ENCODE peak calls at places on chromosomes 3 and 15, in seven cellular contexts. One of them, this sample, is unnamed.

GRCh38 chr3:12658593-12659058 is 5.3 kb downstream of the RAF1 start:
- ATAC-seq in right cardiac atrium: no peak
- ATAC-seq in activated naive CD8-positive, alpha-beta T cell treated with anti-CD3 and anti-CD28 coated beads, Interleukin-2, amount 10 ng/mL, durations not matched to agents 7 days and 5 days: no peak
- ATAC-seq in sciatic nerve: no peak
- ATAC-seq in T-helper 17 cell: no peak
- ATAC-seq in RWPE2: peak
- ATAC-seq in left cardiac atrium: no peak
- ATAC-seq in this sample: peak

GRCh38 chr15:29917600-29918597 is 95.6 kb upstream of the TJP1 start:
- ATAC-seq in right cardiac atrium: no peak
- ATAC-seq in activated naive CD8-positive, alpha-beta T cell treated with anti-CD3 and anti-CD28 coated beads, Interleukin-2, amount 10 ng/mL, durations not matched to agents 7 days and 5 days: no peak
- ATAC-seq in sciatic nerve: no peak
- ATAC-seq in T-helper 17 cell: no peak
- ATAC-seq in RWPE2: no peak
- ATAC-seq in left cardiac atrium: no peak
- ATAC-seq in this sample: no peak

GRCh38 chr3:73520931-73521461 is 103.7 kb downstream of the PDZRN3 start:
- ATAC-seq in right cardiac atrium: peak
- ATAC-seq in activated naive CD8-positive, alpha-beta T cell treated with anti-CD3 and anti-CD28 coated beads, Interleukin-2, amount 10 ng/mL, durations not matched to agents 7 days and 5 days: no peak
- ATAC-seq in sciatic nerve: peak
- ATAC-seq in T-helper 17 cell: no peak
- ATAC-seq in RWPE2: no peak
- ATAC-seq in left cardiac atrium: peak
- ATAC-seq in this sample: peak

GRCh38 chr3:35639251-35640185 is at the start of gene ARPP21:
- ATAC-seq in right cardiac atrium: peak
- ATAC-seq in activated naive CD8-positive, alpha-beta T cell treated with anti-CD3 and anti-CD28 coated beads, Interleukin-2, amount 10 ng/mL, durations not matched to agents 7 days and 5 days: peak
- ATAC-seq in sciatic nerve: peak
- ATAC-seq in T-helper 17 cell: no peak
- ATAC-seq in RWPE2: peak
- ATAC-seq in left cardiac atrium: peak
- ATAC-seq in this sample: peak

GRCh38 chr15:74173545-74174215 is at the start of gene ISLR:
- ATAC-seq in right cardiac atrium: peak
- ATAC-seq in activated naive CD8-positive, alpha-beta T cell treated with anti-CD3 and anti-CD28 coated beads, Interleukin-2, amount 10 ng/mL, durations not matched to agents 7 days and 5 days: no peak
- ATAC-seq in sciatic nerve: peak
- ATAC-seq in T-helper 17 cell: no peak
- ATAC-seq in RWPE2: no peak
- ATAC-seq in left cardiac atrium: peak
- ATAC-seq in this sample: peak

GRCh38 chr3:149850787-149851582 is 38.0 kb downstream of the RNF13 start:
- ATAC-seq in right cardiac atrium: no peak
- ATAC-seq in activated naive CD8-positive, alpha-beta T cell treated with anti-CD3 and anti-CD28 coated beads, Interleukin-2, amount 10 ng/mL, durations not matched to agents 7 days and 5 days: no peak
- ATAC-seq in sciatic nerve: no peak
- ATAC-seq in T-helper 17 cell: no peak
- ATAC-seq in RWPE2: no peak
- ATAC-seq in left cardiac atrium: no peak
- ATAC-seq in this sample: no peak

GRCh38 chr3:177026505-177027277 is 170.6 kb downstream of the TBL1XR1 start:
- ATAC-seq in right cardiac atrium: peak
- ATAC-seq in activated naive CD8-positive, alpha-beta T cell treated with anti-CD3 and anti-CD28 coated beads, Interleukin-2, amount 10 ng/mL, durations not matched to agents 7 days and 5 days: no peak
- ATAC-seq in sciatic nerve: no peak
- ATAC-seq in T-helper 17 cell: no peak
- ATAC-seq in RWPE2: peak
- ATAC-seq in left cardiac atrium: peak
- ATAC-seq in this sample: peak

GRCh38 chr3:51706788-51707731 is at the start of gene GRM2:
- ATAC-seq in right cardiac atrium: peak
- ATAC-seq in activated naive CD8-positive, alpha-beta T cell treated with anti-CD3 and anti-CD28 coated beads, Interleukin-2, amount 10 ng/mL, durations not matched to agents 7 days and 5 days: peak
- ATAC-seq in sciatic nerve: peak
- ATAC-seq in T-helper 17 cell: no peak
- ATAC-seq in RWPE2: peak
- ATAC-seq in left cardiac atrium: peak
- ATAC-seq in this sample: peak

GRCh38 chr3:12557472-12558105 is 702 bp downstream of the MKRN2 start:
- ATAC-seq in right cardiac atrium: no peak
- ATAC-seq in activated naive CD8-positive, alpha-beta T cell treated with anti-CD3 and anti-CD28 coated beads, Interleukin-2, amount 10 ng/mL, durations not matched to agents 7 days and 5 days: no peak
- ATAC-seq in sciatic nerve: no peak
- ATAC-seq in T-helper 17 cell: no peak
- ATAC-seq in RWPE2: no peak
- ATAC-seq in left cardiac atrium: peak
- ATAC-seq in this sample: no peak

GRCh38 chr15:80404719-80405553 is 754 bp downstream of the ARNT2 start:
- ATAC-seq in right cardiac atrium: peak
- ATAC-seq in activated naive CD8-positive, alpha-beta T cell treated with anti-CD3 and anti-CD28 coated beads, Interleukin-2, amount 10 ng/mL, durations not matched to agents 7 days and 5 days: no peak
- ATAC-seq in sciatic nerve: peak
- ATAC-seq in T-helper 17 cell: no peak
- ATAC-seq in RWPE2: no peak
- ATAC-seq in left cardiac atrium: peak
- ATAC-seq in this sample: peak

GRCh38 chr3:69364354-69364753 is 21.5 kb downstream of the FRMD4B start:
- ATAC-seq in right cardiac atrium: peak
- ATAC-seq in activated naive CD8-positive, alpha-beta T cell treated with anti-CD3 and anti-CD28 coated beads, Interleukin-2, amount 10 ng/mL, durations not matched to agents 7 days and 5 days: no peak
- ATAC-seq in sciatic nerve: no peak
- ATAC-seq in T-helper 17 cell: no peak
- ATAC-seq in RWPE2: peak
- ATAC-seq in left cardiac atrium: no peak
- ATAC-seq in this sample: peak

GRCh38 chr3:58178528-58179234 is 32.1 kb downstream of the DNASE1L3 start:
- ATAC-seq in right cardiac atrium: no peak
- ATAC-seq in activated naive CD8-positive, alpha-beta T cell treated with anti-CD3 and anti-CD28 coated beads, Interleukin-2, amount 10 ng/mL, durations not matched to agents 7 days and 5 days: no peak
- ATAC-seq in sciatic nerve: no peak
- ATAC-seq in T-helper 17 cell: no peak
- ATAC-seq in RWPE2: no peak
- ATAC-seq in left cardiac atrium: no peak
- ATAC-seq in this sample: no peak

This sample was measured in SK-N-SH treated with all-trans-retinoic acid at 6 μM for 48 hours.